ENCODE peak calls at places on chromosomes 7 and 10, in seven cellular contexts. Y is Calu3; N is erythroblast; K is NCI-H1436 treated with DMSO at 0.1 percent for 48 hours; C is EH; I is stimulated activated CD4-positive, alpha-beta T cell treated with anti-CD3 and anti-CD28 coated beads, Interleukin-15, amount 100 ng/mL, for 1 hour; W is endothelial cell. P is an unnamed sample.

GRCh38 chr10:89773081-89773480 is 71.7 kb downstream of the KIF20B start:
- DNase-seq in Y (no peak), N (no peak), K (no peak), C (peak), I (no peak), W (no peak), P (no peak)

GRCh38 chr7:158074896-158075632 is 512.6 kb downstream of the PTPRN2 start:
- DNase-seq in Y (no peak), N (no peak), K (no peak), C (no peak), I (no peak), W (no peak), P (no peak)

GRCh38 chr10:52864459-52865106 is 92.0 kb upstream of the MBL2 start:
- DNase-seq in Y (peak), N (no peak), K (no peak), C (peak), I (no peak), W (no peak), P (no peak)

GRCh38 chr7:30858576-30858975 is 53.1 kb upstream of the AQP1 start:
- DNase-seq in Y (no peak), N (no peak), K (no peak), C (no peak), I (no peak), W (no peak), P (no peak)

GRCh38 chr10:101075775-101076174 is 14.0 kb downstream of the KAZALD1 start:
- DNase-seq in Y (no peak), N (no peak), K (no peak), C (no peak), I (no peak), W (no peak), P (no peak)

GRCh38 chr7:116298576-116298975 is 88.2 kb downstream of the TES start:
- DNase-seq in Y (no peak), N (no peak), K (no peak), C (no peak), I (no peak), W (no peak), P (no peak)

GRCh38 chr10:19702215-19702614 is 114.0 kb upstream of the PLXDC2 start:
- DNase-seq in Y (no peak), N (no peak), K (no peak), C (peak), I (no peak), W (no peak), P (no peak)

GRCh38 chr7:157268540-157268939 is 68.3 kb upstream of the DNAJB6 start:
- DNase-seq in Y (no peak), N (no peak), K (no peak), C (peak), I (no peak), W (no peak), P (no peak)

GRCh38 chr7:100951172-100951571 is 1.8 kb downstream of the MUC3A start:
- DNase-seq in Y (no peak), N (no peak), K (no peak), C (no peak), I (no peak), W (no peak), P (no peak)

GRCh38 chr7:31047282-31047681 is 4.8 kb upstream of the ADCYAP1R1 start:
- DNase-seq in Y (no peak), N (no peak), K (no peak), C (no peak), I (no peak), W (no peak), P (no peak)

GRCh38 chr7:137474627-137475026 is 131.1 kb upstream of the PTN start:
- DNase-seq in Y (no peak), N (no peak), K (no peak), C (no peak), I (no peak), W (no peak), P (no peak)

GRCh38 chr7:139431459-139431858 is 52.0 kb downstream of the KLRG2 start:
- DNase-seq in Y (no peak), N (no peak), K (no peak), C (no peak), I (no peak), W (no peak), P (no peak)

GRCh38 chr7:128352138-128352537 is 8.4 kb upstream of the RBM28 start:
- DNase-seq in Y (no peak), N (peak), K (no peak), C (peak), I (no peak), W (peak), P (no peak)

GRCh38 chr7:51019231-51019844 is 236.6 kb upstream of the GRB10 start:
- DNase-seq in Y (no peak), N (no peak), K (no peak), C (peak), I (no peak), W (no peak), P (no peak)

GRCh38 chr10:122044045-122044661 is 55.2 kb downstream of the TACC2 start:
- DNase-seq in Y (no peak), N (no peak), K (no peak), C (peak), I (no peak), W (no peak), P (no peak)

GRCh38 chr10:71865561-71866041 is 14.6 kb upstream of the PSAP start:
- DNase-seq in Y (no peak), N (no peak), K (no peak), C (no peak), I (no peak), W (no peak), P (no peak)

P was measured in T follicular helper cell.